ENCODE peak calls at places on chromosomes 12 and 14, in eight cellular contexts. D is neural crest cell, S is A673, F is AG10803, V is osteocyte, J is fibroblast of the aortic adventitia, L is lower lobe of right lung, H is left ventricle myocardium inferior. G is an unnamed sample.

GRCh38 chr14:75985618-75986438 is at the start of gene IFT43:
- DNase-seq in D (peak; percentile 66), S (peak; percentile 92), F (peak; percentile 73), V (peak; percentile 91), J (peak; percentile 76), L (peak; percentile 97), H (peak; percentile 94), G (peak; percentile 92)

GRCh38 chr14:104084251-104085002 is 1.1 kb upstream of the ASPG start:
- DNase-seq in D (no peak), S (no peak), F (no peak), V (no peak), J (no peak), L (no peak), H (no peak), G (no peak)

GRCh38 chr12:98002887-98003493 is 512.4 kb upstream of the TMPO start:
- DNase-seq in D (peak; percentile 62), S (peak; percentile 81), F (peak; percentile 17), V (no peak), J (peak; percentile 1), L (no peak), H (no peak), G (peak; percentile 26)

GRCh38 chr14:104131968-104132732 is 6.2 kb upstream of the KIF26A start:
- DNase-seq in D (no peak), S (no peak), F (no peak), V (no peak), J (no peak), L (no peak), H (no peak), G (no peak)

GRCh38 chr12:123808167-123808566 is 46.1 kb downstream of the DNAH10 start:
- DNase-seq in D (peak; percentile 11), S (peak; percentile 42), F (peak; percentile 31), V (no peak), J (no peak), L (no peak), H (no peak), G (no peak)

GRCh38 chr12:69239922-69240624 is 704 bp downstream of the CPSF6 start:
- DNase-seq in D (peak; percentile 52), S (peak; percentile 60), F (peak; percentile 34), V (peak; percentile 84), J (peak; percentile 15), L (peak; percentile 71), H (peak; percentile 43), G (peak; percentile 50)

GRCh38 chr14:96832351-96832750 is 35.2 kb downstream of the VRK1 start:
- DNase-seq in D (no peak), S (no peak), F (no peak), V (no peak), J (no peak), L (no peak), H (no peak), G (no peak)

GRCh38 chr12:124482901-124483799 is 84.3 kb downstream of the NCOR2 start:
- DNase-seq in D (no peak), S (no peak), F (no peak), V (no peak), J (no peak), L (no peak), H (no peak), G (no peak)

GRCh38 chr12:4518106-4518728 is 20.5 kb upstream of the RAD51AP1 start:
- DNase-seq in D (no peak), S (peak; percentile 17), F (peak; percentile 54), V (no peak), J (peak; percentile 66), L (no peak), H (no peak), G (no peak)

GRCh38 chr14:54444701-54445100 is 3.5 kb upstream of the CNIH1 start:
- DNase-seq in D (no peak), S (no peak), F (peak; percentile 89), V (no peak), J (no peak), L (no peak), H (no peak), G (no peak)

GRCh38 chr12:57268264-57268663 is 17.3 kb upstream of the STAC3 start:
- DNase-seq in D (no peak), S (no peak), F (no peak), V (no peak), J (no peak), L (no peak), H (no peak), G (no peak)

GRCh38 chr12:49987620-49988303 is 15.0 kb downstream of the AQP6 start:
- DNase-seq in D (no peak), S (no peak), F (no peak), V (no peak), J (no peak), L (no peak), H (no peak), G (no peak)

GRCh38 chr14:96851694-96852381 is 54.7 kb downstream of the VRK1 start:
- DNase-seq in D (no peak), S (no peak), F (no peak), V (no peak), J (no peak), L (no peak), H (no peak), G (no peak)

GRCh38 chr12:109731231-109731731 is 17.7 kb downstream of the FAM222A start:
- DNase-seq in D (no peak), S (no peak), F (no peak), V (no peak), J (no peak), L (peak; percentile 20), H (peak; percentile 3), G (no peak)

GRCh38 chr12:132689227-132689626 is 1.8 kb downstream of the PXMP2 start:
- DNase-seq in D (no peak), S (no peak), F (no peak), V (no peak), J (no peak), L (no peak), H (no peak), G (no peak)

GRCh38 chr14:93015039-93015438 is 92.1 kb downstream of the CHGA start:
- DNase-seq in D (no peak), S (no peak), F (no peak), V (no peak), J (no peak), L (no peak), H (no peak), G (no peak)

GRCh38 chr12:86193931-86194330 is 62.3 kb downstream of the MGAT4C start:
- DNase-seq in D (no peak), S (peak; percentile 50), F (no peak), V (no peak), J (peak; percentile 31), L (no peak), H (no peak), G (no peak)

DNA sequence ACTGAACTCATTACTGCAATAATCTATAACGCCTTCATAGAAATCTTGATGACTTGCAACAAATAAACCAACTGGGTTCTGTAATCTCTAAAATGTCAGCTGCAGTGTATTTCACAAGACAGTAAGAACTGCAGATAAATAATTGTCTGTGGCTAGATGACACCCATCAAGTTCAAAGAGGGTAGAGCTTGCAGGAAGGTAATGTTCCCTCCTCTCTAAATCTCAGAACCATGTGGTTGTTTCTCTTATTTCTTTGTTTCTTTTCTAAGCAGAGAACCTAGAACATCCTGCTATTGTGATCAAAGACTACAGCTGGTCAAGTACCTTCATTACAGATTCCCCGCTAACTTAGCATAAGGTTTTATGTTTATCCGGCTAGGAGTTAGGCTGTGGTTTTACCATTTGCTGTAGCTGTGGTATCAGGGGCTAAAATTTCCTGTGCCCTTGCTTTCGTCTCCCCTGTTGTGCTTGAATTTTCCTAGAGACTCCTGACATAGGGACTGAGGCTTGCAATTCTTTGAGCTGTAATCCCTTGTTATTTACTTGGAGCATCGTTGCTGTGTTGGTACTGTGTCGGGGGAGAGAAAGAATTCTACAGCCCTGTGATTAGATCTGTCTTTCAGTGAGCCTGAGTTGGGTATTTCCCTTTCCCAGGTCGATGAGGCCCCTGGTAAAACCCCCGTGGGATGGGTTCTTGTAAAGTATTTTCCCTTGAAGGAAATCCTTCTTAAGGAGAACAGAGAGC is 253.1 kb upstream of the BTG1 start:
- DNase-seq in D (no peak), S (no peak), F (no peak), V (no peak), J (no peak), L (no peak), H (no peak), G (no peak)
- TF ChIP-seq CTCF in D (no peak), S (no peak), F (no peak), V (no peak), J (no peak), L (no peak), H (no peak), G (no peak)

GRCh38 chr14:21191261-21191808 is 35.5 kb upstream of the OR5AU1 start:
- DNase-seq in D (no peak), S (no peak), F (no peak), V (no peak), J (no peak), L (no peak), H (no peak), G (no peak)
- TF ChIP-seq CTCF in D (no peak), S (no peak), F (no peak), V (no peak), J (no peak), L (no peak), H (no peak), G (no peak)

DNA sequence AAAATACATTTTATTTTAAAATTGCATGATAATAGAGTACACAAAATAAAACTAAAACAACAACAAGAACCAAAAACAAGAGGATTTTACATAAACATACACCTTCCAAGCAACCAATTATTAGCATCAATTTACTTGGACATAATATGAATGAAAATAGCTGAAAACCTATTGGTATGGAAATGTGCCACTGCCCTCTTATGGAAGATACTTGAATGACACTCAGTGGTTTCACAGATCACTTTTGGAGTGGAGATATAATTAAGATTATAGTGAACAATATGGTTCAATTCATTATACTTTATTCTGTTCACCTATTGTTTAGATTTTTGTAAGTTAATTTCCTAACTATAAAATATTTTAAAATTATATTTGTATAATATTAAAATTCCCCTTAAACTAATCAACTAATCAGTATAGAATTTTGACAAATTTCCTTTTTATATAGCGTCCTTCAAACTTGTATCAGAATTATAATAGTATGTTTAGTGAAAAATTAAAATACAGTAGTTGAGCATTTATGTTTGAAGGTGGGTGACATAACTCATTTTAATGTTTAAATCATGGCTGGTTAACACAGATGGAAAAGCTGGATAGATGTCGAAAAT is 70.1 kb downstream of the SLC6A15 start:
- DNase-seq in D (no peak), S (peak; percentile 64), F (peak; percentile 62), V (no peak), J (peak; percentile 66), L (no peak), H (no peak), G (peak; percentile 18)
- TF ChIP-seq CTCF in D (peak; percentile 93), S (peak; percentile 81), F (peak; percentile 92), V (peak; percentile 75), J (peak; percentile 77), L (peak; percentile 68), H (peak; percentile 69), G (peak; percentile 42)

DNA sequence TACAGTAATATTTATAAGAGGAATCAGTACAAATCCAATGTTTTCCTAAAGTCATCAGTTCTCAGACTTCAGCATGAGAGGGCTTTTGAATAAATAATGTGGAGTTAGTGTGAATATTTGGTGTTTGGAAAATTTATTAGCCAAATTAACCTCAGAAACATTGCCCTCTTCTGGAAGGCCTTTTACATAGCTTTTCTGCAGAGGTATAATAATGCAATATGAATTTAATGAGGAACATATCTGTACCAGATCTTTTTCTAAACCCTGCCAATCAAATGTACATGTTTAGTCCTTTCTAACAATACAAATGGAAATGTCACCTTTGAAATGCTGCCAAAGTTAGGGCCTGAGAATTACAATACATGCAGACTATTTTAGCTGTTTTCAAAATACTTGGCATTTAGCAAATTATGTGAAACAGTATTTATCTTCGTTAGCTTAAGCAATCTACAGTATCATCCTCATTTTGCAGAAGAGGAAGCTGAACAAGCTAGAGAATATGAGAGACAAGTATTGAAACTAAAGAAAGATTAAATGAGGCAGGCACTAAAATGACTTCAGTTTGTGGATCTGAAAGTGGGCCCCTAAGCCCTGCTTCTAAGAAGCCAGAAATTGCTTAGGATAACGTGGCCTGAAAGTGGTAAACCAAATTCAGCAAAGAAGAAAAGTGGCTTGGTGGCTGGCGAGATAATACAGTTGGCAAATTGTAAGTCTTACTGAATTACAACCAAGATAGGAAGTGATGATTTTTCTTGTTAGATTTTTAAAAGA is 60.4 kb upstream of the MANSC4 start:
- DNase-seq in D (no peak), S (no peak), F (no peak), V (no peak), J (peak; percentile 28), L (no peak), H (no peak), G (no peak)
- TF ChIP-seq CTCF in D (no peak), S (peak; percentile 55), F (peak; percentile 58), V (peak; percentile 46), J (peak; percentile 64), L (no peak), H (no peak), G (peak; percentile 6)

G was measured in GM13976.